ENCODE peak calls at places on chromosomes 12 and 14, in six cellular contexts. One of them, this sample, is unnamed.

GRCh38 chr14:105933238-105933637 is 406.9 kb downstream of the TMEM121 start:
- DNase-seq in breast epithelium: no peak
- DNase-seq in neural progenitor cell: no peak
- DNase-seq in right atrium auricular region: no peak
- DNase-seq in psoas muscle: no peak
- DNase-seq in upper lobe of right lung: no peak
- DNase-seq in this sample: no peak

GRCh38 chr12:92482599-92482998 is 220.2 kb upstream of the PLEKHG7 start:
- DNase-seq in breast epithelium: no peak
- DNase-seq in neural progenitor cell: no peak
- DNase-seq in right atrium auricular region: no peak
- DNase-seq in psoas muscle: no peak
- DNase-seq in upper lobe of right lung: no peak
- DNase-seq in this sample: no peak

GRCh38 chr12:67155863-67156262 is 113.3 kb upstream of the CAND1 start:
- DNase-seq in breast epithelium: no peak
- DNase-seq in neural progenitor cell: no peak
- DNase-seq in right atrium auricular region: no peak
- DNase-seq in psoas muscle: no peak
- DNase-seq in upper lobe of right lung: no peak
- DNase-seq in this sample: peak; percentile 11

GRCh38 chr12:103498990-103499389 is 3.2 kb upstream of the C12orf42 start:
- DNase-seq in breast epithelium: no peak
- DNase-seq in neural progenitor cell: no peak
- DNase-seq in right atrium auricular region: no peak
- DNase-seq in psoas muscle: no peak
- DNase-seq in upper lobe of right lung: no peak
- DNase-seq in this sample: no peak

GRCh38 chr12:106945261-106945851 is 10.4 kb upstream of the TMEM263 start:
- DNase-seq in breast epithelium: no peak
- DNase-seq in neural progenitor cell: peak; percentile 20
- DNase-seq in right atrium auricular region: no peak
- DNase-seq in psoas muscle: no peak
- DNase-seq in upper lobe of right lung: no peak
- DNase-seq in this sample: no peak

GRCh38 chr12:18224745-18225144 is 36.6 kb upstream of the PIK3C2G start:
- DNase-seq in breast epithelium: no peak
- DNase-seq in neural progenitor cell: peak; percentile 62
- DNase-seq in right atrium auricular region: no peak
- DNase-seq in psoas muscle: no peak
- DNase-seq in upper lobe of right lung: no peak
- DNase-seq in this sample: peak; percentile 76

GRCh38 chr12:56120158-56120846 is 2.2 kb downstream of the ZC3H10 start:
- DNase-seq in breast epithelium: no peak
- DNase-seq in neural progenitor cell: no peak
- DNase-seq in right atrium auricular region: no peak
- DNase-seq in psoas muscle: peak; percentile 21
- DNase-seq in upper lobe of right lung: no peak
- DNase-seq in this sample: no peak

GRCh38 chr12:66903782-66904396 is 225.0 kb upstream of the GRIP1 start:
- DNase-seq in breast epithelium: no peak
- DNase-seq in neural progenitor cell: no peak
- DNase-seq in right atrium auricular region: no peak
- DNase-seq in psoas muscle: no peak
- DNase-seq in upper lobe of right lung: no peak
- DNase-seq in this sample: no peak

GRCh38 chr12:6697584-6698351 is 2.8 kb downstream of the PIANP start:
- DNase-seq in breast epithelium: no peak
- DNase-seq in neural progenitor cell: peak; percentile 72
- DNase-seq in right atrium auricular region: no peak
- DNase-seq in psoas muscle: no peak
- DNase-seq in upper lobe of right lung: no peak
- DNase-seq in this sample: peak; percentile 62

GRCh38 chr12:123487428-123487827 is 29.5 kb downstream of the SNRNP35 start:
- DNase-seq in breast epithelium: no peak
- DNase-seq in neural progenitor cell: no peak
- DNase-seq in right atrium auricular region: no peak
- DNase-seq in psoas muscle: no peak
- DNase-seq in upper lobe of right lung: no peak
- DNase-seq in this sample: no peak

GRCh38 chr14:65226824-65227604 is 124.7 kb upstream of the MAX start:
- DNase-seq in breast epithelium: no peak
- DNase-seq in neural progenitor cell: no peak
- DNase-seq in right atrium auricular region: no peak
- DNase-seq in psoas muscle: no peak
- DNase-seq in upper lobe of right lung: no peak
- DNase-seq in this sample: peak; percentile 81

GRCh38 chr14:104135121-104135903 is 3.1 kb upstream of the KIF26A start:
- DNase-seq in breast epithelium: no peak
- DNase-seq in neural progenitor cell: peak; percentile 89
- DNase-seq in right atrium auricular region: no peak
- DNase-seq in psoas muscle: peak; percentile 13
- DNase-seq in upper lobe of right lung: peak; percentile 65
- DNase-seq in this sample: no peak

GRCh38 chr12:47621960-47622359 is 83.9 kb downstream of the RPAP3 start:
- DNase-seq in breast epithelium: no peak
- DNase-seq in neural progenitor cell: no peak
- DNase-seq in right atrium auricular region: no peak
- DNase-seq in psoas muscle: no peak
- DNase-seq in upper lobe of right lung: no peak
- DNase-seq in this sample: no peak

GRCh38 chr14:93765032-93765626 is 23.2 kb downstream of the PRIMA1 start:
- DNase-seq in breast epithelium: no peak
- DNase-seq in neural progenitor cell: peak; percentile 36
- DNase-seq in right atrium auricular region: no peak
- DNase-seq in psoas muscle: no peak
- DNase-seq in upper lobe of right lung: no peak
- DNase-seq in this sample: no peak

GRCh38 chr14:68232643-68233055 is 413.1 kb downstream of the RAD51B start:
- DNase-seq in breast epithelium: no peak
- DNase-seq in neural progenitor cell: no peak
- DNase-seq in right atrium auricular region: peak; percentile 77
- DNase-seq in psoas muscle: no peak
- DNase-seq in upper lobe of right lung: no peak
- DNase-seq in this sample: peak; percentile 100

GRCh38 chr12:43255642-43256041 is 296.4 kb downstream of the ADAMTS20 start:
- DNase-seq in breast epithelium: no peak
- DNase-seq in neural progenitor cell: no peak
- DNase-seq in right atrium auricular region: no peak
- DNase-seq in psoas muscle: no peak
- DNase-seq in upper lobe of right lung: no peak
- DNase-seq in this sample: no peak

GRCh38 chr12:93539821-93540220 is 32.7 kb upstream of the SOCS2 start:
- DNase-seq in breast epithelium: no peak
- DNase-seq in neural progenitor cell: no peak
- DNase-seq in right atrium auricular region: no peak
- DNase-seq in psoas muscle: no peak
- DNase-seq in upper lobe of right lung: no peak
- DNase-seq in this sample: no peak

GRCh38 chr14:30389134-30389900 is 169.6 kb upstream of the G2E3 start:
- DNase-seq in breast epithelium: no peak
- DNase-seq in neural progenitor cell: no peak
- DNase-seq in right atrium auricular region: no peak
- DNase-seq in psoas muscle: peak; percentile 13
- DNase-seq in upper lobe of right lung: no peak
- DNase-seq in this sample: peak; percentile 4

GRCh38 chr14:30525833-30526232 is 33.1 kb upstream of the G2E3 start:
- DNase-seq in breast epithelium: no peak
- DNase-seq in neural progenitor cell: no peak
- DNase-seq in right atrium auricular region: no peak
- DNase-seq in psoas muscle: no peak
- DNase-seq in upper lobe of right lung: no peak
- DNase-seq in this sample: no peak

GRCh38 chr14:100440207-100440631 is 117.1 kb downstream of the SLC25A47 start:
- DNase-seq in breast epithelium: peak; percentile 74
- DNase-seq in neural progenitor cell: peak; percentile 83
- DNase-seq in right atrium auricular region: peak; percentile 85
- DNase-seq in psoas muscle: peak; percentile 76
- DNase-seq in upper lobe of right lung: peak; percentile 89
- DNase-seq in this sample: peak; percentile 68

GRCh38 chr14:33979613-33980276 is 28.9 kb upstream of the EGLN3 start:
- DNase-seq in breast epithelium: no peak
- DNase-seq in neural progenitor cell: no peak
- DNase-seq in right atrium auricular region: no peak
- DNase-seq in psoas muscle: no peak
- DNase-seq in upper lobe of right lung: no peak
- DNase-seq in this sample: no peak

DNA sequence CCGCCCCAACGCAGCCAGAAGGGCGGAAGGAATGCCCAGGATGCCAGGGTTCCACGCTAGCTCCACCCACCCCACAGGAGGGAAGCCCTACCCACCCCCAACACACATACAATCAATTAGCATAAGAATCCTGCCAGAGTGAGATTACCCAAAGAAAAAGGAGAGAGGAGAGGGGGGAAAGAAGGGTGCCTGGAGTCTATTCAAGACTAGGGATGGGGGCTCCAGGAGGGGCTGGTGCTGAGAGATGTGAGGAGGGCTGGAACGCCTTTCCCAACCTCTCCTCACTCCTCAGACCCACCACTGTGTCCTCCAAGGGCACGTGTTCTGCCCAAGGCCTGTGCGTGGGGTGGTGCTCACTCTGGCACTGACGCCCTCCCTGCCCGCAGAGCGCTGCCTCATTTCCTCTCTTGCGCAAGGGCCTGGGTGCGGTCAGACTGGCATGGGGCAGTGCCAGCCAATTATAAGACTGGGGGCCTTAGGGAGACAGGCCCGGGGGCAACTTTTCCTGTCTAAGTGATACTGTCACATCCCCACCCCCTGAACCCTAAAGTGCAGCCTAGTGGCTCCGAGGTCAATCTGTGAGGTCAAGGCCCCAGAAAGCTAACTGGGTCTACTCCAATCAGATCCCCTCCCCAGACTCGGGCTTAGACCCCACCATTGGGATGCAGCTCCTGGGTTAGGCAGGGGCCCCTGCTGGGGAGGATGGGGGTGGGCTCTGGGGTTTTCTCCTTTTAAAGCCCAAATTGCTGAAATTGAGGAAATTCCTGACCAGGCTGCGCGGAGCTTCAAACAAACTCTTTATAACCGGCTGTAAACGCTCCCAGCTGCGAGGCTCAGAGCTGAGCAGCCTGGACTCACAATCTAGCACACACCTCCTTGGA is 10.2 kb upstream of the ITGB7 start:
- DNase-seq in breast epithelium: no peak
- DNase-seq in neural progenitor cell: peak; percentile 79
- DNase-seq in right atrium auricular region: no peak
- DNase-seq in psoas muscle: peak; percentile 74
- DNase-seq in upper lobe of right lung: peak; percentile 77
- DNase-seq in this sample: peak; percentile 44
- H3K4me3 ChIP-seq in breast epithelium: peak overlapping the region; percentile 58
- H3K4me3 ChIP-seq in neural progenitor cell: peak overlapping the region; percentile 9
- H3K4me3 ChIP-seq in right atrium auricular region: peak overlapping the region; percentile 61
- H3K4me3 ChIP-seq in psoas muscle: peak overlapping the region; percentile 71
- H3K4me3 ChIP-seq in upper lobe of right lung: peak overlapping the region; percentile 79
- H3K4me3 ChIP-seq in this sample: peak overlapping the region; percentile 89

GRCh38 chr14:69300601-69301221 is 40.8 kb downstream of the GALNT16 start:
- DNase-seq in breast epithelium: no peak
- DNase-seq in neural progenitor cell: no peak
- DNase-seq in right atrium auricular region: no peak
- DNase-seq in psoas muscle: no peak
- DNase-seq in upper lobe of right lung: peak; percentile 22
- DNase-seq in this sample: peak; percentile 46

GRCh38 chr14:69298131-69299071 is 38.4 kb downstream of the GALNT16 start:
- DNase-seq in breast epithelium: no peak
- DNase-seq in neural progenitor cell: peak; percentile 37
- DNase-seq in right atrium auricular region: no peak
- DNase-seq in psoas muscle: no peak
- DNase-seq in upper lobe of right lung: peak; percentile 33
- DNase-seq in this sample: no peak

GRCh38 chr14:69303086-69303485 is 43.1 kb downstream of the GALNT16 start:
- DNase-seq in breast epithelium: no peak
- DNase-seq in neural progenitor cell: no peak
- DNase-seq in right atrium auricular region: no peak
- DNase-seq in psoas muscle: no peak
- DNase-seq in upper lobe of right lung: no peak
- DNase-seq in this sample: no peak

DNA sequence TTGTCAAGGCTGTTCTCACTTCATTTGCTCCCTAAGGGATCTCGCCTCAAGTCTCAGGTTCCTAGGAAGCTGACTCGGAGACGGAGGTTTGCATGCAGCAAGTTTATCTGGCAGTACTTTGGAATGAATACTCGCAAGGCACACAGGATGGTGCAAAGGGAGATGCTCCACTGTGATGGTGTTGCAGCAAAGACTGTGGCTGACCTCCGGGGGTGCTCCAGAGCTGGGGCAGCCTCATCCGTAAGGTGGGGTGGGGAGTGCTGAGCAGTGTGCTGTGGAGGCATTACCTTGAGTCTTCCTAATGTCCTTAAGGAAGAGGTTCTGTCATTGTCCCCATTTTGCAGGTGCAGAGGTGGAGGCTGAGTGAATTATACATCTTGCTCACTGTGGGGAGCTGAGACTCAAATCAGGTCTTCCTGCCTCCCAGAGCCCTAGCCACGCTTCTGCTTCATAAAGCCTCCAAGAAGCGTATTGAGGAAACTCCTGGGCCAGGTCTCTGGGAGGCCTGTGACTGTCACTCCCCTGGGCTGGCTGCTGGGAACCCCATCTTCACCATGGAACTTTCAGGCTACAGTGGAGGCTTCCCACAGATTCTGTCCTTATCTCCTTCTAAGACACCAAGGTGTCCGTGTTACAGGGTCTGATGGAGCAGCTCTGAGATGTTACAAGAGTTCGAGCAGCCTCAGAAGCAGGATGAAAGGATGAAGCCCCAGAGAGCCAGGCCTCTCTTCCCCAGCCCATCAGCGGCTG is 39.5 kb downstream of the GALNT16 start:
- DNase-seq in breast epithelium: no peak
- DNase-seq in neural progenitor cell: peak; percentile 43
- DNase-seq in right atrium auricular region: no peak
- DNase-seq in psoas muscle: no peak
- DNase-seq in upper lobe of right lung: peak; percentile 46
- DNase-seq in this sample: no peak
- TF ChIP-seq CTCF in breast epithelium: no peak
- TF ChIP-seq CTCF in neural progenitor cell: peak; percentile 44
- TF ChIP-seq CTCF in right atrium auricular region: no peak
- TF ChIP-seq CTCF in psoas muscle: no peak
- TF ChIP-seq CTCF in upper lobe of right lung: no peak
- TF ChIP-seq CTCF in this sample: peak; percentile 42

GRCh38 chr14:90000935-90001334 is 45.2 kb downstream of the TDP1 start:
- DNase-seq in breast epithelium: no peak
- DNase-seq in neural progenitor cell: no peak
- DNase-seq in right atrium auricular region: no peak
- DNase-seq in psoas muscle: no peak
- DNase-seq in upper lobe of right lung: no peak
- DNase-seq in this sample: no peak
- H3K4me3 ChIP-seq in breast epithelium: no peak overlapping the region
- H3K4me3 ChIP-seq in neural progenitor cell: no peak overlapping the region
- H3K4me3 ChIP-seq in right atrium auricular region: no peak overlapping the region
- H3K4me3 ChIP-seq in psoas muscle: no peak overlapping the region
- H3K4me3 ChIP-seq in upper lobe of right lung: no peak overlapping the region
- H3K4me3 ChIP-seq in this sample: no peak overlapping the region

DNA sequence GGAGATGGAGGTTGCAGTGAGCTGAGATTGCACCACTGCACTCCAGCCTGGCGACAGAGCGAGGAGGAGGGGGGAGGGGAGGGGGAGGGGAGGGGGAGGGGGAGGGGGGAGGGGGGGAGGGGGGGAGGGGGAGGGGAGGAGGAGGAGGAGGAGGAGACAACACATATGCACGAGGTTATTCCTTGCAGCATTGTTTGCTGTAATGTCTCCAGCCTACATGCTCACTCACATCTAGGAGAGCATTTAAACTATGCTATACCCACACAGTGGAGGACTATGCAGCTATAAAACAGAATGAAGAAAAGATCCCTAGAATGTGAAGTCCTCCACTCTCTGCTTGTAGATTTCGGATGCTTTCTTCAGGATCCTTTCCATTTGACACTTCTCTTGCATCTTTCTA is 3.5 kb upstream of the HIGD1C start:
- DNase-seq in breast epithelium: no peak
- DNase-seq in neural progenitor cell: no peak
- DNase-seq in right atrium auricular region: no peak
- DNase-seq in psoas muscle: no peak
- DNase-seq in upper lobe of right lung: no peak
- DNase-seq in this sample: no peak
- TF ChIP-seq CTCF in breast epithelium: no peak
- TF ChIP-seq CTCF in neural progenitor cell: no peak
- TF ChIP-seq CTCF in right atrium auricular region: no peak
- TF ChIP-seq CTCF in psoas muscle: no peak
- TF ChIP-seq CTCF in upper lobe of right lung: no peak
- TF ChIP-seq CTCF in this sample: no peak